ENCODE peak calls at places on chromosomes 4 and X, in five cellular contexts. M, Z, F, T and V are unnamed samples.

GRCh38 chr4:169263791-169264392 is 6.9 kb downstream of the SH3RF1 start:
- DNase-seq in T (no peak), F (no peak), Z (no peak), M (no peak), V (no peak)

GRCh38 chr4:165185448-165185847 is 21.9 kb upstream of the KLHL2 start:
- DNase-seq in M (no peak), T (no peak), Z (no peak), F (no peak), V (no peak)

GRCh38 chr4:16764622-16765021 is 133.8 kb downstream of the LDB2 start:
- DNase-seq in Z (no peak), T (no peak), F (no peak), M (no peak), V (no peak)

GRCh38 chr4:8589336-8589735 is 3.2 kb upstream of the CPZ start:
- DNase-seq in M (no peak), Z (no peak), T (no peak), F (no peak), V (no peak)

GRCh38 chr4:3522651-3523050 is 9.6 kb downstream of the LRPAP1 start:
- DNase-seq in F (no peak), Z (no peak), M (no peak), T (no peak), V (no peak)

GRCh38 chrX:82666355-82666754 is 841.7 kb upstream of the POU3F4 start:
- DNase-seq in T (no peak), M (no peak), F (no peak), Z (no peak), V (no peak)

GRCh38 chr4:157824006-157824405 is 348.8 kb downstream of the GASK1B start:
- DNase-seq in M (no peak), Z (no peak), F (no peak), T (no peak), V (no peak)

GRCh38 chrX:23548164-23548563 is 119.1 kb upstream of the PRDX4 start:
- DNase-seq in F (no peak), T (no peak), Z (peak), M (no peak), V (no peak)

GRCh38 chr4:142365386-142365785 is 480.7 kb downstream of the INPP4B start:
- DNase-seq in F (no peak), Z (no peak), T (no peak), M (no peak), V (no peak)

GRCh38 chr4:86846921-86847320 is 2.3 kb downstream of the SLC10A6 start:
- DNase-seq in Z (no peak), M (no peak), F (no peak), T (no peak), V (no peak)

GRCh38 chrX:148161661-148162060 is 180.5 kb downstream of the FMR1NB start:
- DNase-seq in F (no peak), T (no peak), M (no peak), Z (no peak), V (no peak)

GRCh38 chrX:47384502-47384901 is 14.1 kb downstream of the ZNF157 start:
- DNase-seq in Z (peak), T (peak), M (peak), F (peak), V (peak)

GRCh38 chr4:4985844-4986243 is 33.4 kb downstream of the CYTL1 start:
- DNase-seq in F (peak), M (no peak), Z (no peak), T (no peak), V (no peak)

GRCh38 chr4:19278665-19279064 is 973.0 kb upstream of the SLIT2 start:
- DNase-seq in Z (no peak), T (no peak), F (no peak), M (no peak), V (no peak)

GRCh38 chrX:51332188-51332942 is at the start of gene NUDT10:
- DNase-seq in F (no peak), T (peak), Z (peak), M (no peak), V (peak)

GRCh38 chrX:99383786-99384185 is 1026.3 kb downstream of the PCDH19 start:
- DNase-seq in T (no peak), F (no peak), Z (no peak), M (no peak), V (no peak)